ENCODE peak calls at places on chromosome X, in five cellular contexts. N, I, O, X and K are unnamed samples.

GRCh38 chrX:7074135-7074907 is 73.2 kb upstream of the STS start:
- DNase-seq in N (peak; percentile 0), I (no peak), O (no peak), X (no peak), K (no peak)

GRCh38 chrX:22538581-22538980 is 265.9 kb downstream of the CBLL2 start:
- DNase-seq in N (no peak), I (peak; percentile 7), O (no peak), X (no peak), K (no peak)

GRCh38 chrX:31190221-31190975 is 118.6 kb upstream of the FTHL17 start:
- DNase-seq in N (no peak), I (no peak), O (no peak), X (no peak), K (no peak)

GRCh38 chrX:100995469-100995868 is 26.0 kb downstream of the ARL13A start:
- DNase-seq in N (peak; percentile 1), I (no peak), O (no peak), X (peak; percentile 1), K (no peak)

GRCh38 chrX:18890724-18891560 is 93.0 kb downstream of the PHKA2 start:
- DNase-seq in N (no peak), I (no peak), O (no peak), X (no peak), K (no peak)

GRCh38 chrX:32571579-32571978 is 639.8 kb downstream of the DMD start:
- DNase-seq in N (no peak), I (no peak), O (no peak), X (no peak), K (no peak)

GRCh38 chrX:119393144-119393543 is 6.0 kb upstream of the SLC25A43 start:
- DNase-seq in N (no peak), I (no peak), O (no peak), X (no peak), K (no peak)

GRCh38 chrX:139559383-139560042 is 29.0 kb downstream of the F9 start:
- DNase-seq in N (peak; percentile 52), I (peak; percentile 75), O (no peak), X (no peak), K (no peak)

GRCh38 chrX:24426340-24426913 is 38.7 kb upstream of the PDK3 start:
- DNase-seq in N (no peak), I (peak; percentile 27), O (no peak), X (no peak), K (no peak)

GRCh38 chrX:15600071-15600470 is 689 bp downstream of the ACE2 start:
- DNase-seq in N (no peak), I (peak; percentile 81), O (no peak), X (no peak), K (no peak)

GRCh38 chrX:5936438-5936837 is 292.2 kb downstream of the NLGN4X start:
- DNase-seq in N (no peak), I (no peak), O (no peak), X (no peak), K (no peak)

GRCh38 chrX:3697701-3698279 is 15.7 kb downstream of the PRKX start:
- DNase-seq in N (peak; percentile 58), I (peak; percentile 1), O (no peak), X (no peak), K (no peak)

GRCh38 chrX:120840826-120841225 is 34.8 kb downstream of the CT47B1 start:
- DNase-seq in N (no peak), I (no peak), O (no peak), X (no peak), K (no peak)

GRCh38 chrX:155745792-155746191 is 133.0 kb upstream of the TMLHE start:
- DNase-seq in N (no peak), I (no peak), O (peak; percentile 60), X (no peak), K (no peak)

GRCh38 chrX:14875624-14876023 is 2.4 kb downstream of the MOSPD2 start:
- DNase-seq in N (no peak), I (no peak), O (no peak), X (no peak), K (no peak)

GRCh38 chrX:24100713-24101112 is 46.0 kb downstream of the EIF2S3 start:
- DNase-seq in N (no peak), I (no peak), O (no peak), X (no peak), K (no peak)

GRCh38 chrX:2267890-2268289 is 232.9 kb downstream of the DHRSX start:
- DNase-seq in N (no peak), I (no peak), O (no peak), X (no peak), K (no peak)